ENCODE peak calls at places on chromosomes 16 and 17, in ten cellular contexts. Z, V, H, W, G, M, F, C, S and J are unnamed samples.

GRCh38 chr17:38465420-38466345 is 37.4 kb downstream of the ARHGAP23 start:
- DNase-seq in Z (no peak), V (no peak), H (peak), W (no peak), G (peak), M (peak), F (no peak), C (no peak), S (no peak), J (no peak)

GRCh38 chr16:3035972-3036725 is 595 bp downstream of the BICDL2 start:
- DNase-seq in Z (no peak), V (no peak), H (no peak), W (no peak), G (no peak), M (no peak), F (no peak), C (no peak), S (no peak), J (no peak)

GRCh38 chr17:50144845-50145531 is 5.5 kb downstream of the PPP1R9B start:
- DNase-seq in Z (no peak), V (no peak), H (no peak), W (no peak), G (no peak), M (no peak), F (no peak), C (no peak), S (no peak), J (no peak)

GRCh38 chr16:75550211-75550662 is 5.8 kb downstream of the TMEM231 start:
- DNase-seq in Z (peak), V (no peak), H (peak), W (peak), G (peak), M (no peak), F (peak), C (peak), S (no peak), J (no peak)

GRCh38 chr16:69479806-69480205 is 55.4 kb downstream of the CYB5B start:
- DNase-seq in Z (no peak), V (no peak), H (no peak), W (no peak), G (no peak), M (no peak), F (no peak), C (no peak), S (no peak), J (no peak)

GRCh38 chr16:8583199-8583598 is 7.1 kb downstream of the TMEM114 start:
- DNase-seq in Z (no peak), V (no peak), H (no peak), W (no peak), G (no peak), M (no peak), F (no peak), C (no peak), S (no peak), J (no peak)

GRCh38 chr17:6599364-6599763 is 41.1 kb downstream of the KIAA0753 start:
- DNase-seq in Z (peak), V (no peak), H (no peak), W (no peak), G (no peak), M (peak), F (peak), C (no peak), S (no peak), J (no peak)

GRCh38 chr16:25012525-25012991 is 2.6 kb downstream of the ARHGAP17 start:
- DNase-seq in Z (no peak), V (peak), H (no peak), W (no peak), G (no peak), M (peak), F (no peak), C (no peak), S (no peak), J (no peak)

GRCh38 chr17:57552114-57552601 is 192.9 kb downstream of the CCDC182 start:
- DNase-seq in Z (no peak), V (no peak), H (no peak), W (peak), G (peak), M (no peak), F (no peak), C (peak), S (no peak), J (no peak)

GRCh38 chr16:71358464-71359031 is at the start of gene CALB2:
- DNase-seq in Z (peak), V (peak), H (peak), W (peak), G (peak), M (peak), F (peak), C (peak), S (peak), J (no peak)

GRCh38 chr16:49085689-49086088 is 195.9 kb downstream of the CBLN1 start:
- DNase-seq in Z (no peak), V (no peak), H (no peak), W (no peak), G (no peak), M (peak), F (no peak), C (no peak), S (no peak), J (no peak)

GRCh38 chr17:1783834-1784611 is 22.2 kb downstream of the SERPINF1 start:
- DNase-seq in Z (no peak), V (peak), H (peak), W (no peak), G (peak), M (peak), F (no peak), C (peak), S (no peak), J (no peak)

GRCh38 chr17:42275527-42276358 is 448 bp downstream of the STAT5B start:
- DNase-seq in Z (no peak), V (peak), H (peak), W (no peak), G (no peak), M (peak), F (peak), C (peak), S (no peak), J (no peak)

GRCh38 chr17:60335289-60335688 is 56.6 kb downstream of the USP32 start:
- DNase-seq in Z (no peak), V (no peak), H (no peak), W (no peak), G (no peak), M (no peak), F (no peak), C (no peak), S (no peak), J (no peak)

GRCh38 chr17:45867702-45868101 is 23.0 kb downstream of the SPPL2C start:
- DNase-seq in Z (no peak), V (no peak), H (no peak), W (no peak), G (no peak), M (no peak), F (no peak), C (peak), S (no peak), J (no peak)

GRCh38 chr16:88045820-88046303 is 94.6 kb downstream of the BANP start:
- DNase-seq in Z (no peak), V (no peak), H (no peak), W (no peak), G (no peak), M (no peak), F (no peak), C (no peak), S (no peak), J (no peak)

GRCh38 chr16:14378684-14379467 is 251.2 kb downstream of the PARN start:
- DNase-seq in Z (no peak), V (no peak), H (no peak), W (no peak), G (no peak), M (peak), F (no peak), C (no peak), S (no peak), J (peak)

GRCh38 chr16:69555437-69555836 is 10.3 kb upstream of the NFAT5 start:
- DNase-seq in Z (peak), V (no peak), H (no peak), W (no peak), G (no peak), M (no peak), F (peak), C (no peak), S (no peak), J (no peak)

GRCh38 chr16:1991135-1991551 is 1.4 kb downstream of the SYNGR3 start:
- DNase-seq in Z (no peak), V (no peak), H (no peak), W (no peak), G (no peak), M (no peak), F (no peak), C (no peak), S (no peak), J (no peak)

GRCh38 chr17:47615766-47616424 is 33.8 kb upstream of the KPNB1 start:
- DNase-seq in Z (no peak), V (no peak), H (no peak), W (no peak), G (peak), M (peak), F (peak), C (no peak), S (no peak), J (no peak)

GRCh38 chr17:21524211-21524591 is 148.0 kb downstream of the KCNJ12 start:
- DNase-seq in Z (no peak), V (no peak), H (no peak), W (no peak), G (no peak), M (no peak), F (no peak), C (peak), S (no peak), J (no peak)